ENCODE peak calls at places on chromosomes 16 and 17, in seven cellular contexts. I is NCI-H524; Q is COR-L47; D is thoracic aorta; R is HCT116; O is activated CD4-positive, alpha-beta T cell treated with anti-CD3 and anti-CD28 coated beads for 24 hours; J is RPMI7951. G is an unnamed sample.

GRCh38 chr17:73015722-73016276 is 76.7 kb downstream of the SLC39A11 start:
- DNase-seq in Q (no peak), J (no peak), D (no peak), O (no peak), I (no peak), R (no peak), G (no peak)

GRCh38 chr17:59859444-59860025 is 33.2 kb downstream of the TUBD1 start:
- DNase-seq in J (peak), O (no peak), I (peak), Q (no peak), R (no peak), D (no peak), G (no peak)

GRCh38 chr17:28433696-28434095 is 27.7 kb upstream of the SLC46A1 start:
- DNase-seq in I (peak), J (no peak), D (no peak), Q (no peak), O (no peak), R (no peak), G (peak)

GRCh38 chr17:20966869-20967268 is 75.9 kb downstream of the USP22 start:
- DNase-seq in O (no peak), I (no peak), D (no peak), Q (no peak), R (no peak), J (no peak), G (no peak)

GRCh38 chr16:89200124-89200849 is at the start of gene SLC22A31:
- DNase-seq in O (no peak), R (no peak), J (no peak), D (no peak), I (no peak), Q (no peak), G (no peak)

GRCh38 chr17:74012465-74012864 is 191.0 kb upstream of the RPL38 start:
- DNase-seq in I (peak), J (no peak), O (no peak), D (no peak), R (no peak), Q (peak), G (peak)

GRCh38 chr17:39209317-39210092 is 9.4 kb downstream of the RPL19 start:
- DNase-seq in D (peak), O (peak), I (peak), Q (peak), R (no peak), J (peak), G (no peak)

GRCh38 chr17:72208832-72209231 is 88.0 kb downstream of the SOX9 start:
- DNase-seq in O (no peak), Q (no peak), J (no peak), D (no peak), I (no peak), R (no peak), G (no peak)

GRCh38 chr16:58119509-58119845 is 9.7 kb downstream of the CFAP20 start:
- DNase-seq in J (no peak), Q (peak), I (no peak), R (no peak), D (no peak), O (no peak), G (no peak)

GRCh38 chr17:56679148-56679766 is 85.8 kb downstream of the NOG start:
- DNase-seq in D (no peak), Q (no peak), R (peak), I (peak), J (peak), O (no peak), G (no peak)

GRCh38 chr17:49939318-49939717 is 29.7 kb upstream of the DLX4 start:
- DNase-seq in O (no peak), I (no peak), Q (no peak), D (no peak), J (no peak), R (no peak), G (no peak)

GRCh38 chr17:82598256-82599011 is 49.8 kb downstream of the WDR45B start:
- DNase-seq in Q (no peak), J (no peak), O (no peak), R (no peak), D (no peak), I (no peak), G (no peak)

GRCh38 chr17:3890082-3890892 is 2.6 kb downstream of the CAMKK1 start:
- DNase-seq in I (peak), Q (no peak), R (peak), O (no peak), J (peak), D (peak), G (peak)

GRCh38 chr16:23826528-23827244 is 9.1 kb upstream of the PRKCB start:
- DNase-seq in J (no peak), O (no peak), R (no peak), I (no peak), D (no peak), Q (no peak), G (no peak)

GRCh38 chr17:83161298-83162034 is 82.1 kb downstream of the METRNL start:
- DNase-seq in D (no peak), Q (no peak), I (no peak), R (no peak), O (no peak), J (peak), G (no peak)

GRCh38 chr16:82660078-82660645 is 33.4 kb downstream of the CDH13 start:
- DNase-seq in J (peak), D (no peak), R (no peak), Q (no peak), O (no peak), I (no peak), G (no peak)

GRCh38 chr16:88306411-88306810 is 76.3 kb upstream of the ZNF469 start:
- DNase-seq in J (no peak), D (no peak), R (no peak), I (no peak), Q (no peak), O (no peak), G (no peak)

GRCh38 chr17:3026125-3026855 is 37.1 kb downstream of the OR1D5 start:
- DNase-seq in O (no peak), J (no peak), D (no peak), R (no peak), I (no peak), Q (no peak), G (no peak)

GRCh38 chr16:86303787-86304685 is 206.3 kb upstream of the FOXF1 start:
- DNase-seq in O (no peak), D (no peak), I (no peak), Q (no peak), R (no peak), J (peak), G (no peak)

GRCh38 chr17:54901230-54901847 is 687 bp downstream of the TOM1L1 start:
- DNase-seq in D (no peak), Q (peak), J (peak), R (peak), O (no peak), I (peak), G (no peak)

GRCh38 chr17:4536259-4536741 is 18.9 kb downstream of the MYBBP1A start:
- DNase-seq in I (peak), R (no peak), Q (no peak), O (no peak), J (no peak), D (no peak), G (no peak)

GRCh38 chr17:28774206-28774605 is 30.4 kb downstream of the TRAF4 start:
- DNase-seq in D (no peak), Q (no peak), R (no peak), O (no peak), J (no peak), I (no peak), G (no peak)